ENCODE peak calls at places on chromosome 12, in seven cellular contexts. One of them, this sample, is unnamed.
A peak's percentile ranks its signal among the peaks of the same experiment; 100 is the strongest.

GRCh38 chr12:16609140-16609539 is 3.2 kb upstream of the LMO3 start:
- DNase-seq in lower lobe of right lung: no peak
- DNase-seq in SK-N-SH: no peak
- DNase-seq in foreskin fibroblast: no peak
- DNase-seq in fibroblast of pulmonary artery: no peak
- DNase-seq in choroid plexus epithelial cell: peak; percentile 1
- DNase-seq in left ventricle myocardium inferior: no peak
- DNase-seq in this sample: no peak

GRCh38 chr12:6765634-6766581 is at the start of gene PTMS:
- DNase-seq in lower lobe of right lung: peak; percentile 84
- DNase-seq in SK-N-SH: peak; percentile 91
- DNase-seq in foreskin fibroblast: peak; percentile 92
- DNase-seq in fibroblast of pulmonary artery: peak; percentile 95
- DNase-seq in choroid plexus epithelial cell: peak; percentile 95
- DNase-seq in left ventricle myocardium inferior: peak; percentile 86
- DNase-seq in this sample: peak; percentile 71

GRCh38 chr12:95415451-95415850 is 58.5 kb upstream of the METAP2 start:
- DNase-seq in lower lobe of right lung: no peak
- DNase-seq in SK-N-SH: no peak
- DNase-seq in foreskin fibroblast: no peak
- DNase-seq in fibroblast of pulmonary artery: no peak
- DNase-seq in choroid plexus epithelial cell: no peak
- DNase-seq in left ventricle myocardium inferior: no peak
- DNase-seq in this sample: no peak

GRCh38 chr12:65663097-65663496 is 161.2 kb upstream of the HMGA2 start:
- DNase-seq in lower lobe of right lung: no peak
- DNase-seq in SK-N-SH: no peak
- DNase-seq in foreskin fibroblast: no peak
- DNase-seq in fibroblast of pulmonary artery: no peak
- DNase-seq in choroid plexus epithelial cell: no peak
- DNase-seq in left ventricle myocardium inferior: no peak
- DNase-seq in this sample: no peak

GRCh38 chr12:46921754-46922113 is 95.9 kb upstream of the SLC38A4 start:
- DNase-seq in lower lobe of right lung: no peak
- DNase-seq in SK-N-SH: no peak
- DNase-seq in foreskin fibroblast: peak; percentile 84
- DNase-seq in fibroblast of pulmonary artery: peak; percentile 74
- DNase-seq in choroid plexus epithelial cell: peak; percentile 50
- DNase-seq in left ventricle myocardium inferior: no peak
- DNase-seq in this sample: no peak

GRCh38 chr12:68374315-68374982 is 42.3 kb upstream of the MDM1 start:
- DNase-seq in lower lobe of right lung: no peak
- DNase-seq in SK-N-SH: no peak
- DNase-seq in foreskin fibroblast: no peak
- DNase-seq in fibroblast of pulmonary artery: no peak
- DNase-seq in choroid plexus epithelial cell: no peak
- DNase-seq in left ventricle myocardium inferior: no peak
- DNase-seq in this sample: no peak

GRCh38 chr12:131607658-131608447 is 103.0 kb upstream of the SFSWAP start:
- DNase-seq in lower lobe of right lung: no peak
- DNase-seq in SK-N-SH: no peak
- DNase-seq in foreskin fibroblast: no peak
- DNase-seq in fibroblast of pulmonary artery: no peak
- DNase-seq in choroid plexus epithelial cell: no peak
- DNase-seq in left ventricle myocardium inferior: no peak
- DNase-seq in this sample: no peak

GRCh38 chr12:126772171-126772864 is 1494.7 kb upstream of the TMEM132C start:
- DNase-seq in lower lobe of right lung: no peak
- DNase-seq in SK-N-SH: no peak
- DNase-seq in foreskin fibroblast: peak; percentile 1
- DNase-seq in fibroblast of pulmonary artery: peak; percentile 27
- DNase-seq in choroid plexus epithelial cell: peak; percentile 1
- DNase-seq in left ventricle myocardium inferior: no peak
- DNase-seq in this sample: no peak

GRCh38 chr12:58967551-58967950 is 47.2 kb upstream of the LRIG3 start:
- DNase-seq in lower lobe of right lung: no peak
- DNase-seq in SK-N-SH: no peak
- DNase-seq in foreskin fibroblast: peak; percentile 76
- DNase-seq in fibroblast of pulmonary artery: peak; percentile 44
- DNase-seq in choroid plexus epithelial cell: peak; percentile 14
- DNase-seq in left ventricle myocardium inferior: no peak
- DNase-seq in this sample: peak; percentile 1

GRCh38 chr12:121038861-121039654 is at the start of gene OASL:
- DNase-seq in lower lobe of right lung: peak; percentile 69
- DNase-seq in SK-N-SH: peak; percentile 34
- DNase-seq in foreskin fibroblast: peak; percentile 61
- DNase-seq in fibroblast of pulmonary artery: peak; percentile 57
- DNase-seq in choroid plexus epithelial cell: peak; percentile 56
- DNase-seq in left ventricle myocardium inferior: no peak
- DNase-seq in this sample: no peak

GRCh38 chr12:96445743-96446655 is 43.4 kb upstream of the CFAP54 start:
- DNase-seq in lower lobe of right lung: no peak
- DNase-seq in SK-N-SH: no peak
- DNase-seq in foreskin fibroblast: peak; percentile 90
- DNase-seq in fibroblast of pulmonary artery: peak; percentile 100
- DNase-seq in choroid plexus epithelial cell: peak; percentile 96
- DNase-seq in left ventricle myocardium inferior: no peak
- DNase-seq in this sample: peak; percentile 98

GRCh38 chr12:6613015-6613775 is 6.0 kb upstream of the CHD4 start:
- DNase-seq in lower lobe of right lung: peak; percentile 86
- DNase-seq in SK-N-SH: peak; percentile 72
- DNase-seq in foreskin fibroblast: peak; percentile 89
- DNase-seq in fibroblast of pulmonary artery: peak; percentile 67
- DNase-seq in choroid plexus epithelial cell: peak; percentile 86
- DNase-seq in left ventricle myocardium inferior: peak; percentile 74
- DNase-seq in this sample: peak; percentile 65

GRCh38 chr12:67348683-67349082 is 79.5 kb downstream of the CAND1 start:
- DNase-seq in lower lobe of right lung: no peak
- DNase-seq in SK-N-SH: no peak
- DNase-seq in foreskin fibroblast: no peak
- DNase-seq in fibroblast of pulmonary artery: no peak
- DNase-seq in choroid plexus epithelial cell: no peak
- DNase-seq in left ventricle myocardium inferior: no peak
- DNase-seq in this sample: no peak

GRCh38 chr12:32343496-32343895 is 55.9 kb upstream of the FGD4 start:
- DNase-seq in lower lobe of right lung: no peak
- DNase-seq in SK-N-SH: no peak
- DNase-seq in foreskin fibroblast: no peak
- DNase-seq in fibroblast of pulmonary artery: no peak
- DNase-seq in choroid plexus epithelial cell: no peak
- DNase-seq in left ventricle myocardium inferior: no peak
- DNase-seq in this sample: no peak

GRCh38 chr12:16103851-16104250 is 173.6 kb downstream of the SLC15A5 start:
- DNase-seq in lower lobe of right lung: no peak
- DNase-seq in SK-N-SH: no peak
- DNase-seq in foreskin fibroblast: no peak
- DNase-seq in fibroblast of pulmonary artery: no peak
- DNase-seq in choroid plexus epithelial cell: no peak
- DNase-seq in left ventricle myocardium inferior: no peak
- DNase-seq in this sample: no peak

GRCh38 chr12:42447371-42447786 is 121.4 kb downstream of the PPHLN1 start:
- DNase-seq in lower lobe of right lung: no peak
- DNase-seq in SK-N-SH: peak; percentile 27
- DNase-seq in foreskin fibroblast: peak; percentile 45
- DNase-seq in fibroblast of pulmonary artery: peak; percentile 31
- DNase-seq in choroid plexus epithelial cell: peak; percentile 60
- DNase-seq in left ventricle myocardium inferior: no peak
- DNase-seq in this sample: no peak

GRCh38 chr12:56988207-56988739 is 18.1 kb downstream of the ZBTB39 start:
- DNase-seq in lower lobe of right lung: no peak
- DNase-seq in SK-N-SH: no peak
- DNase-seq in foreskin fibroblast: no peak
- DNase-seq in fibroblast of pulmonary artery: peak; percentile 39
- DNase-seq in choroid plexus epithelial cell: no peak
- DNase-seq in left ventricle myocardium inferior: no peak
- DNase-seq in this sample: peak; percentile 10

GRCh38 chr12:67484788-67485480 is 163.6 kb upstream of the DYRK2 start:
- DNase-seq in lower lobe of right lung: no peak
- DNase-seq in SK-N-SH: no peak
- DNase-seq in foreskin fibroblast: no peak
- DNase-seq in fibroblast of pulmonary artery: no peak
- DNase-seq in choroid plexus epithelial cell: no peak
- DNase-seq in left ventricle myocardium inferior: no peak
- DNase-seq in this sample: no peak

GRCh38 chr12:66388512-66388911 is 86.2 kb downstream of the HELB start:
- DNase-seq in lower lobe of right lung: no peak
- DNase-seq in SK-N-SH: no peak
- DNase-seq in foreskin fibroblast: no peak
- DNase-seq in fibroblast of pulmonary artery: no peak
- DNase-seq in choroid plexus epithelial cell: no peak
- DNase-seq in left ventricle myocardium inferior: no peak
- DNase-seq in this sample: no peak

GRCh38 chr12:54195736-54196347 is 7.1 kb upstream of the SMUG1 start:
- DNase-seq in lower lobe of right lung: peak; percentile 73
- DNase-seq in SK-N-SH: peak; percentile 54
- DNase-seq in foreskin fibroblast: peak; percentile 73
- DNase-seq in fibroblast of pulmonary artery: peak; percentile 72
- DNase-seq in choroid plexus epithelial cell: peak; percentile 74
- DNase-seq in left ventricle myocardium inferior: no peak
- DNase-seq in this sample: peak; percentile 73

GRCh38 chr12:110249716-110250225 is 31.3 kb upstream of the ATP2A2 start:
- DNase-seq in lower lobe of right lung: no peak
- DNase-seq in SK-N-SH: no peak
- DNase-seq in foreskin fibroblast: no peak
- DNase-seq in fibroblast of pulmonary artery: no peak
- DNase-seq in choroid plexus epithelial cell: no peak
- DNase-seq in left ventricle myocardium inferior: peak; percentile 51
- DNase-seq in this sample: no peak

GRCh38 chr12:50246873-50247612 is 36.3 kb downstream of the LIMA1 start:
- DNase-seq in lower lobe of right lung: no peak
- DNase-seq in SK-N-SH: no peak
- DNase-seq in foreskin fibroblast: peak; percentile 99
- DNase-seq in fibroblast of pulmonary artery: peak; percentile 93
- DNase-seq in choroid plexus epithelial cell: peak; percentile 91
- DNase-seq in left ventricle myocardium inferior: peak; percentile 68
- DNase-seq in this sample: peak; percentile 95

GRCh38 chr12:63419119-63419518 is 249.2 kb downstream of the DPY19L2 start:
- DNase-seq in lower lobe of right lung: no peak
- DNase-seq in SK-N-SH: no peak
- DNase-seq in foreskin fibroblast: no peak
- DNase-seq in fibroblast of pulmonary artery: no peak
- DNase-seq in choroid plexus epithelial cell: no peak
- DNase-seq in left ventricle myocardium inferior: no peak
- DNase-seq in this sample: no peak

GRCh38 chr12:3158851-3159465 is 81.8 kb downstream of the TSPAN9 start:
- DNase-seq in lower lobe of right lung: no peak
- DNase-seq in SK-N-SH: no peak
- DNase-seq in foreskin fibroblast: peak; percentile 78
- DNase-seq in fibroblast of pulmonary artery: peak; percentile 53
- DNase-seq in choroid plexus epithelial cell: peak; percentile 82
- DNase-seq in left ventricle myocardium inferior: no peak
- DNase-seq in this sample: peak; percentile 77

GRCh38 chr12:3154006-3154405 is 76.8 kb downstream of the TSPAN9 start:
- DNase-seq in lower lobe of right lung: no peak
- DNase-seq in SK-N-SH: no peak
- DNase-seq in foreskin fibroblast: no peak
- DNase-seq in fibroblast of pulmonary artery: no peak
- DNase-seq in choroid plexus epithelial cell: no peak
- DNase-seq in left ventricle myocardium inferior: no peak
- DNase-seq in this sample: no peak

GRCh38 chr12:3155710-3156386 is 78.7 kb downstream of the TSPAN9 start:
- DNase-seq in lower lobe of right lung: no peak
- DNase-seq in SK-N-SH: no peak
- DNase-seq in foreskin fibroblast: no peak
- DNase-seq in fibroblast of pulmonary artery: no peak
- DNase-seq in choroid plexus epithelial cell: no peak
- DNase-seq in left ventricle myocardium inferior: no peak
- DNase-seq in this sample: no peak

GRCh38 chr12:3160081-3160480 is 82.9 kb downstream of the TSPAN9 start:
- DNase-seq in lower lobe of right lung: no peak
- DNase-seq in SK-N-SH: no peak
- DNase-seq in foreskin fibroblast: peak; percentile 45
- DNase-seq in fibroblast of pulmonary artery: peak; percentile 59
- DNase-seq in choroid plexus epithelial cell: peak; percentile 68
- DNase-seq in left ventricle myocardium inferior: no peak
- DNase-seq in this sample: no peak

GRCh38 chr12:3157581-3158328 is 80.6 kb downstream of the TSPAN9 start:
- DNase-seq in lower lobe of right lung: no peak
- DNase-seq in SK-N-SH: peak; percentile 61
- DNase-seq in foreskin fibroblast: peak; percentile 31
- DNase-seq in fibroblast of pulmonary artery: no peak
- DNase-seq in choroid plexus epithelial cell: peak; percentile 60
- DNase-seq in left ventricle myocardium inferior: no peak
- DNase-seq in this sample: no peak
- TF ChIP-seq CTCF in lower lobe of right lung: no peak
- TF ChIP-seq CTCF in SK-N-SH: no peak
- TF ChIP-seq CTCF in foreskin fibroblast: no peak
- TF ChIP-seq CTCF in fibroblast of pulmonary artery: no peak
- TF ChIP-seq CTCF in choroid plexus epithelial cell: no peak
- TF ChIP-seq CTCF in left ventricle myocardium inferior: no peak
- TF ChIP-seq CTCF in this sample: no peak

GRCh38 chr12:1474567-1475153 is 119.7 kb downstream of the FBXL14 start:
- DNase-seq in lower lobe of right lung: no peak
- DNase-seq in SK-N-SH: peak; percentile 31
- DNase-seq in foreskin fibroblast: peak; percentile 97
- DNase-seq in fibroblast of pulmonary artery: peak; percentile 85
- DNase-seq in choroid plexus epithelial cell: peak; percentile 96
- DNase-seq in left ventricle myocardium inferior: no peak
- DNase-seq in this sample: peak; percentile 91
- H3K4me3 ChIP-seq in lower lobe of right lung: no peak overlapping the region
- H3K4me3 ChIP-seq in SK-N-SH: peak overlapping the region; percentile 28
- H3K4me3 ChIP-seq in foreskin fibroblast: peak overlapping the region; percentile 24
- H3K4me3 ChIP-seq in fibroblast of pulmonary artery: peak overlapping the region; percentile 27
- H3K4me3 ChIP-seq in choroid plexus epithelial cell: peak overlapping the region; percentile 6
- H3K4me3 ChIP-seq in left ventricle myocardium inferior: no peak overlapping the region
- H3K4me3 ChIP-seq in this sample: peak overlapping the region; percentile 7

GRCh38 chr12:10771132-10771733 is 31.2 kb downstream of the TAS2R7 start:
- DNase-seq in lower lobe of right lung: no peak
- DNase-seq in SK-N-SH: peak; percentile 22
- DNase-seq in foreskin fibroblast: peak; percentile 61
- DNase-seq in fibroblast of pulmonary artery: peak; percentile 74
- DNase-seq in choroid plexus epithelial cell: peak; percentile 73
- DNase-seq in left ventricle myocardium inferior: no peak
- DNase-seq in this sample: peak; percentile 18
- TF ChIP-seq CTCF in lower lobe of right lung: peak; percentile 64
- TF ChIP-seq CTCF in SK-N-SH: peak; percentile 78
- TF ChIP-seq CTCF in foreskin fibroblast: peak; percentile 48
- TF ChIP-seq CTCF in fibroblast of pulmonary artery: peak; percentile 64
- TF ChIP-seq CTCF in choroid plexus epithelial cell: peak; percentile 68
- TF ChIP-seq CTCF in left ventricle myocardium inferior: peak; percentile 80
- TF ChIP-seq CTCF in this sample: peak; percentile 41

GRCh38 chr12:43653289-43653915 is 101.4 kb upstream of the ADAMTS20 start:
- DNase-seq in lower lobe of right lung: no peak
- DNase-seq in SK-N-SH: no peak
- DNase-seq in foreskin fibroblast: no peak
- DNase-seq in fibroblast of pulmonary artery: no peak
- DNase-seq in choroid plexus epithelial cell: no peak
- DNase-seq in left ventricle myocardium inferior: no peak
- DNase-seq in this sample: no peak
- H3K4me3 ChIP-seq in lower lobe of right lung: no peak overlapping the region
- H3K4me3 ChIP-seq in SK-N-SH: no peak overlapping the region
- H3K4me3 ChIP-seq in foreskin fibroblast: no peak overlapping the region
- H3K4me3 ChIP-seq in fibroblast of pulmonary artery: no peak overlapping the region
- H3K4me3 ChIP-seq in choroid plexus epithelial cell: no peak overlapping the region
- H3K4me3 ChIP-seq in left ventricle myocardium inferior: no peak overlapping the region
- H3K4me3 ChIP-seq in this sample: no peak overlapping the region